ENCODE peak calls at places on chromosomes 6 and 20, in ten cellular contexts. One of them, this sample, is unnamed.
A peak's percentile ranks its signal among the peaks of the same experiment; 100 is the strongest.

GRCh38 chr6:144423167-144423566 is 138.0 kb downstream of the UTRN start:
- DNase-seq in heart left ventricle: no peak
- DNase-seq in H9: no peak
- DNase-seq in WTC11: no peak
- DNase-seq in HEK293T: peak; percentile 50
- DNase-seq in T-helper 9 cell: no peak
- DNase-seq in activated CD8-positive, alpha-beta memory T cell treated with anti-CD3 and anti-CD28 coated beads for 1 hour: no peak
- DNase-seq in stimulated activated naive B cell treated with anti-CD40 and anti-IgM and Interleukin-4, amounts not matched to agents 10 μg/mL and 1 μg/mL and 100 μg/mL, for 72 hours: no peak
- DNase-seq in activated CD4-positive, alpha-beta T cell treated with anti-CD3 and anti-CD28 coated beads, Interleukin-2, amount 50 U/mL, for 24 hours: no peak
- DNase-seq in DMS79: no peak
- DNase-seq in this sample: no peak

GRCh38 chr6:35686873-35687557 is 1.7 kb downstream of the FKBP5 start:
- DNase-seq in heart left ventricle: no peak
- DNase-seq in H9: no peak
- DNase-seq in WTC11: no peak
- DNase-seq in HEK293T: no peak
- DNase-seq in T-helper 9 cell: no peak
- DNase-seq in activated CD8-positive, alpha-beta memory T cell treated with anti-CD3 and anti-CD28 coated beads for 1 hour: no peak
- DNase-seq in stimulated activated naive B cell treated with anti-CD40 and anti-IgM and Interleukin-4, amounts not matched to agents 10 μg/mL and 1 μg/mL and 100 μg/mL, for 72 hours: no peak
- DNase-seq in activated CD4-positive, alpha-beta T cell treated with anti-CD3 and anti-CD28 coated beads, Interleukin-2, amount 50 U/mL, for 24 hours: no peak
- DNase-seq in DMS79: no peak
- DNase-seq in this sample: no peak

GRCh38 chr6:53771780-53772624 is 22.8 kb upstream of the LRRC1 start:
- DNase-seq in heart left ventricle: no peak
- DNase-seq in H9: no peak
- DNase-seq in WTC11: no peak
- DNase-seq in HEK293T: no peak
- DNase-seq in T-helper 9 cell: no peak
- DNase-seq in activated CD8-positive, alpha-beta memory T cell treated with anti-CD3 and anti-CD28 coated beads for 1 hour: no peak
- DNase-seq in stimulated activated naive B cell treated with anti-CD40 and anti-IgM and Interleukin-4, amounts not matched to agents 10 μg/mL and 1 μg/mL and 100 μg/mL, for 72 hours: no peak
- DNase-seq in activated CD4-positive, alpha-beta T cell treated with anti-CD3 and anti-CD28 coated beads, Interleukin-2, amount 50 U/mL, for 24 hours: no peak
- DNase-seq in DMS79: no peak
- DNase-seq in this sample: no peak

GRCh38 chr6:78598966-78599365 is 268.4 kb upstream of the IRAK1BP1 start:
- DNase-seq in heart left ventricle: peak; percentile 25
- DNase-seq in H9: no peak
- DNase-seq in WTC11: no peak
- DNase-seq in HEK293T: no peak
- DNase-seq in T-helper 9 cell: no peak
- DNase-seq in activated CD8-positive, alpha-beta memory T cell treated with anti-CD3 and anti-CD28 coated beads for 1 hour: no peak
- DNase-seq in stimulated activated naive B cell treated with anti-CD40 and anti-IgM and Interleukin-4, amounts not matched to agents 10 μg/mL and 1 μg/mL and 100 μg/mL, for 72 hours: no peak
- DNase-seq in activated CD4-positive, alpha-beta T cell treated with anti-CD3 and anti-CD28 coated beads, Interleukin-2, amount 50 U/mL, for 24 hours: no peak
- DNase-seq in DMS79: no peak
- DNase-seq in this sample: no peak

GRCh38 chr20:4957939-4958362 is 43.4 kb downstream of the SLC23A2 start:
- DNase-seq in heart left ventricle: no peak
- DNase-seq in H9: no peak
- DNase-seq in WTC11: no peak
- DNase-seq in HEK293T: no peak
- DNase-seq in T-helper 9 cell: no peak
- DNase-seq in activated CD8-positive, alpha-beta memory T cell treated with anti-CD3 and anti-CD28 coated beads for 1 hour: no peak
- DNase-seq in stimulated activated naive B cell treated with anti-CD40 and anti-IgM and Interleukin-4, amounts not matched to agents 10 μg/mL and 1 μg/mL and 100 μg/mL, for 72 hours: peak; percentile 35
- DNase-seq in activated CD4-positive, alpha-beta T cell treated with anti-CD3 and anti-CD28 coated beads, Interleukin-2, amount 50 U/mL, for 24 hours: no peak
- DNase-seq in DMS79: peak; percentile 56
- DNase-seq in this sample: no peak

GRCh38 chr20:22663528-22664025 is 79.2 kb upstream of the FOXA2 start:
- DNase-seq in heart left ventricle: no peak
- DNase-seq in H9: peak; percentile 87
- DNase-seq in WTC11: peak; percentile 44
- DNase-seq in HEK293T: no peak
- DNase-seq in T-helper 9 cell: no peak
- DNase-seq in activated CD8-positive, alpha-beta memory T cell treated with anti-CD3 and anti-CD28 coated beads for 1 hour: no peak
- DNase-seq in stimulated activated naive B cell treated with anti-CD40 and anti-IgM and Interleukin-4, amounts not matched to agents 10 μg/mL and 1 μg/mL and 100 μg/mL, for 72 hours: no peak
- DNase-seq in activated CD4-positive, alpha-beta T cell treated with anti-CD3 and anti-CD28 coated beads, Interleukin-2, amount 50 U/mL, for 24 hours: no peak
- DNase-seq in DMS79: no peak
- DNase-seq in this sample: no peak

GRCh38 chr6:1486387-1486786 is 97.0 kb downstream of the FOXF2 start:
- DNase-seq in heart left ventricle: no peak
- DNase-seq in H9: no peak
- DNase-seq in WTC11: no peak
- DNase-seq in HEK293T: no peak
- DNase-seq in T-helper 9 cell: no peak
- DNase-seq in activated CD8-positive, alpha-beta memory T cell treated with anti-CD3 and anti-CD28 coated beads for 1 hour: no peak
- DNase-seq in stimulated activated naive B cell treated with anti-CD40 and anti-IgM and Interleukin-4, amounts not matched to agents 10 μg/mL and 1 μg/mL and 100 μg/mL, for 72 hours: no peak
- DNase-seq in activated CD4-positive, alpha-beta T cell treated with anti-CD3 and anti-CD28 coated beads, Interleukin-2, amount 50 U/mL, for 24 hours: no peak
- DNase-seq in DMS79: no peak
- DNase-seq in this sample: no peak

GRCh38 chr6:170165085-170165484 is 125.8 kb downstream of the DLL1 start:
- DNase-seq in heart left ventricle: peak; percentile 69
- DNase-seq in H9: peak; percentile 45
- DNase-seq in WTC11: no peak
- DNase-seq in HEK293T: no peak
- DNase-seq in T-helper 9 cell: no peak
- DNase-seq in activated CD8-positive, alpha-beta memory T cell treated with anti-CD3 and anti-CD28 coated beads for 1 hour: no peak
- DNase-seq in stimulated activated naive B cell treated with anti-CD40 and anti-IgM and Interleukin-4, amounts not matched to agents 10 μg/mL and 1 μg/mL and 100 μg/mL, for 72 hours: no peak
- DNase-seq in activated CD4-positive, alpha-beta T cell treated with anti-CD3 and anti-CD28 coated beads, Interleukin-2, amount 50 U/mL, for 24 hours: no peak
- DNase-seq in DMS79: no peak
- DNase-seq in this sample: no peak

GRCh38 chr20:50843331-50844276 is 48.7 kb downstream of the BCAS4 start:
- DNase-seq in heart left ventricle: no peak
- DNase-seq in H9: no peak
- DNase-seq in WTC11: no peak
- DNase-seq in HEK293T: no peak
- DNase-seq in T-helper 9 cell: no peak
- DNase-seq in activated CD8-positive, alpha-beta memory T cell treated with anti-CD3 and anti-CD28 coated beads for 1 hour: no peak
- DNase-seq in stimulated activated naive B cell treated with anti-CD40 and anti-IgM and Interleukin-4, amounts not matched to agents 10 μg/mL and 1 μg/mL and 100 μg/mL, for 72 hours: no peak
- DNase-seq in activated CD4-positive, alpha-beta T cell treated with anti-CD3 and anti-CD28 coated beads, Interleukin-2, amount 50 U/mL, for 24 hours: no peak
- DNase-seq in DMS79: no peak
- DNase-seq in this sample: no peak

GRCh38 chr6:83198486-83199172 is 5.5 kb downstream of the RWDD2A start:
- DNase-seq in heart left ventricle: no peak
- DNase-seq in H9: no peak
- DNase-seq in WTC11: no peak
- DNase-seq in HEK293T: no peak
- DNase-seq in T-helper 9 cell: no peak
- DNase-seq in activated CD8-positive, alpha-beta memory T cell treated with anti-CD3 and anti-CD28 coated beads for 1 hour: no peak
- DNase-seq in stimulated activated naive B cell treated with anti-CD40 and anti-IgM and Interleukin-4, amounts not matched to agents 10 μg/mL and 1 μg/mL and 100 μg/mL, for 72 hours: no peak
- DNase-seq in activated CD4-positive, alpha-beta T cell treated with anti-CD3 and anti-CD28 coated beads, Interleukin-2, amount 50 U/mL, for 24 hours: no peak
- DNase-seq in DMS79: no peak
- DNase-seq in this sample: no peak

GRCh38 chr6:37525460-37526357 is 26.0 kb upstream of the CCDC167 start:
- DNase-seq in heart left ventricle: no peak
- DNase-seq in H9: peak; percentile 71
- DNase-seq in WTC11: peak; percentile 64
- DNase-seq in HEK293T: peak; percentile 25
- DNase-seq in T-helper 9 cell: no peak
- DNase-seq in activated CD8-positive, alpha-beta memory T cell treated with anti-CD3 and anti-CD28 coated beads for 1 hour: no peak
- DNase-seq in stimulated activated naive B cell treated with anti-CD40 and anti-IgM and Interleukin-4, amounts not matched to agents 10 μg/mL and 1 μg/mL and 100 μg/mL, for 72 hours: no peak
- DNase-seq in activated CD4-positive, alpha-beta T cell treated with anti-CD3 and anti-CD28 coated beads, Interleukin-2, amount 50 U/mL, for 24 hours: no peak
- DNase-seq in DMS79: no peak
- DNase-seq in this sample: no peak

GRCh38 chr20:22523128-22523498 is 61.3 kb downstream of the FOXA2 start:
- DNase-seq in heart left ventricle: no peak
- DNase-seq in H9: no peak
- DNase-seq in WTC11: no peak
- DNase-seq in HEK293T: no peak
- DNase-seq in T-helper 9 cell: no peak
- DNase-seq in activated CD8-positive, alpha-beta memory T cell treated with anti-CD3 and anti-CD28 coated beads for 1 hour: no peak
- DNase-seq in stimulated activated naive B cell treated with anti-CD40 and anti-IgM and Interleukin-4, amounts not matched to agents 10 μg/mL and 1 μg/mL and 100 μg/mL, for 72 hours: no peak
- DNase-seq in activated CD4-positive, alpha-beta T cell treated with anti-CD3 and anti-CD28 coated beads, Interleukin-2, amount 50 U/mL, for 24 hours: no peak
- DNase-seq in DMS79: no peak
- DNase-seq in this sample: no peak

GRCh38 chr6:159572344-159573120 is 120.5 kb downstream of the SOD2 start:
- DNase-seq in heart left ventricle: no peak
- DNase-seq in H9: no peak
- DNase-seq in WTC11: no peak
- DNase-seq in HEK293T: no peak
- DNase-seq in T-helper 9 cell: no peak
- DNase-seq in activated CD8-positive, alpha-beta memory T cell treated with anti-CD3 and anti-CD28 coated beads for 1 hour: no peak
- DNase-seq in stimulated activated naive B cell treated with anti-CD40 and anti-IgM and Interleukin-4, amounts not matched to agents 10 μg/mL and 1 μg/mL and 100 μg/mL, for 72 hours: no peak
- DNase-seq in activated CD4-positive, alpha-beta T cell treated with anti-CD3 and anti-CD28 coated beads, Interleukin-2, amount 50 U/mL, for 24 hours: no peak
- DNase-seq in DMS79: no peak
- DNase-seq in this sample: no peak

GRCh38 chr6:2891768-2892170 is 11.3 kb downstream of the SERPINB9 start:
- DNase-seq in heart left ventricle: no peak
- DNase-seq in H9: no peak
- DNase-seq in WTC11: no peak
- DNase-seq in HEK293T: no peak
- DNase-seq in T-helper 9 cell: peak; percentile 73
- DNase-seq in activated CD8-positive, alpha-beta memory T cell treated with anti-CD3 and anti-CD28 coated beads for 1 hour: peak; percentile 50
- DNase-seq in stimulated activated naive B cell treated with anti-CD40 and anti-IgM and Interleukin-4, amounts not matched to agents 10 μg/mL and 1 μg/mL and 100 μg/mL, for 72 hours: peak; percentile 55
- DNase-seq in activated CD4-positive, alpha-beta T cell treated with anti-CD3 and anti-CD28 coated beads, Interleukin-2, amount 50 U/mL, for 24 hours: peak; percentile 38
- DNase-seq in DMS79: peak; percentile 53
- DNase-seq in this sample: peak; percentile 40

GRCh38 chr6:100721256-100721655 is 159.9 kb downstream of the ASCC3 start:
- DNase-seq in heart left ventricle: no peak
- DNase-seq in H9: no peak
- DNase-seq in WTC11: no peak
- DNase-seq in HEK293T: no peak
- DNase-seq in T-helper 9 cell: no peak
- DNase-seq in activated CD8-positive, alpha-beta memory T cell treated with anti-CD3 and anti-CD28 coated beads for 1 hour: no peak
- DNase-seq in stimulated activated naive B cell treated with anti-CD40 and anti-IgM and Interleukin-4, amounts not matched to agents 10 μg/mL and 1 μg/mL and 100 μg/mL, for 72 hours: no peak
- DNase-seq in activated CD4-positive, alpha-beta T cell treated with anti-CD3 and anti-CD28 coated beads, Interleukin-2, amount 50 U/mL, for 24 hours: no peak
- DNase-seq in DMS79: no peak
- DNase-seq in this sample: no peak

GRCh38 chr6:113855500-113856010 is 1.6 kb upstream of the MARCKS start:
- DNase-seq in heart left ventricle: peak; percentile 21
- DNase-seq in H9: no peak
- DNase-seq in WTC11: peak; percentile 26
- DNase-seq in HEK293T: peak; percentile 17
- DNase-seq in T-helper 9 cell: no peak
- DNase-seq in activated CD8-positive, alpha-beta memory T cell treated with anti-CD3 and anti-CD28 coated beads for 1 hour: no peak
- DNase-seq in stimulated activated naive B cell treated with anti-CD40 and anti-IgM and Interleukin-4, amounts not matched to agents 10 μg/mL and 1 μg/mL and 100 μg/mL, for 72 hours: peak; percentile 8
- DNase-seq in activated CD4-positive, alpha-beta T cell treated with anti-CD3 and anti-CD28 coated beads, Interleukin-2, amount 50 U/mL, for 24 hours: no peak
- DNase-seq in DMS79: no peak
- DNase-seq in this sample: peak; percentile 50

GRCh38 chr20:46592580-46593362 is 42.3 kb upstream of the OCSTAMP start:
- DNase-seq in heart left ventricle: no peak
- DNase-seq in H9: peak; percentile 47
- DNase-seq in WTC11: peak; percentile 32
- DNase-seq in HEK293T: no peak
- DNase-seq in T-helper 9 cell: no peak
- DNase-seq in activated CD8-positive, alpha-beta memory T cell treated with anti-CD3 and anti-CD28 coated beads for 1 hour: no peak
- DNase-seq in stimulated activated naive B cell treated with anti-CD40 and anti-IgM and Interleukin-4, amounts not matched to agents 10 μg/mL and 1 μg/mL and 100 μg/mL, for 72 hours: no peak
- DNase-seq in activated CD4-positive, alpha-beta T cell treated with anti-CD3 and anti-CD28 coated beads, Interleukin-2, amount 50 U/mL, for 24 hours: no peak
- DNase-seq in DMS79: no peak
- DNase-seq in this sample: no peak

GRCh38 chr6:12328701-12329100 is 38.5 kb downstream of the EDN1 start:
- DNase-seq in heart left ventricle: no peak
- DNase-seq in H9: no peak
- DNase-seq in WTC11: no peak
- DNase-seq in HEK293T: no peak
- DNase-seq in T-helper 9 cell: no peak
- DNase-seq in activated CD8-positive, alpha-beta memory T cell treated with anti-CD3 and anti-CD28 coated beads for 1 hour: no peak
- DNase-seq in stimulated activated naive B cell treated with anti-CD40 and anti-IgM and Interleukin-4, amounts not matched to agents 10 μg/mL and 1 μg/mL and 100 μg/mL, for 72 hours: no peak
- DNase-seq in activated CD4-positive, alpha-beta T cell treated with anti-CD3 and anti-CD28 coated beads, Interleukin-2, amount 50 U/mL, for 24 hours: no peak
- DNase-seq in DMS79: no peak
- DNase-seq in this sample: no peak

GRCh38 chr6:44489912-44490604 is 102.6 kb downstream of the CDC5L start:
- DNase-seq in heart left ventricle: no peak
- DNase-seq in H9: no peak
- DNase-seq in WTC11: no peak
- DNase-seq in HEK293T: no peak
- DNase-seq in T-helper 9 cell: no peak
- DNase-seq in activated CD8-positive, alpha-beta memory T cell treated with anti-CD3 and anti-CD28 coated beads for 1 hour: no peak
- DNase-seq in stimulated activated naive B cell treated with anti-CD40 and anti-IgM and Interleukin-4, amounts not matched to agents 10 μg/mL and 1 μg/mL and 100 μg/mL, for 72 hours: no peak
- DNase-seq in activated CD4-positive, alpha-beta T cell treated with anti-CD3 and anti-CD28 coated beads, Interleukin-2, amount 50 U/mL, for 24 hours: no peak
- DNase-seq in DMS79: no peak
- DNase-seq in this sample: no peak

GRCh38 chr20:36754656-36755222 is 8.8 kb upstream of the NDRG3 start:
- DNase-seq in heart left ventricle: peak; percentile 51
- DNase-seq in H9: peak; percentile 63
- DNase-seq in WTC11: peak; percentile 54
- DNase-seq in HEK293T: peak; percentile 63
- DNase-seq in T-helper 9 cell: peak; percentile 10
- DNase-seq in activated CD8-positive, alpha-beta memory T cell treated with anti-CD3 and anti-CD28 coated beads for 1 hour: no peak
- DNase-seq in stimulated activated naive B cell treated with anti-CD40 and anti-IgM and Interleukin-4, amounts not matched to agents 10 μg/mL and 1 μg/mL and 100 μg/mL, for 72 hours: peak; percentile 8
- DNase-seq in activated CD4-positive, alpha-beta T cell treated with anti-CD3 and anti-CD28 coated beads, Interleukin-2, amount 50 U/mL, for 24 hours: no peak
- DNase-seq in DMS79: no peak
- DNase-seq in this sample: no peak

GRCh38 chr6:47309326-47310130 is at the start of gene TNFRSF21:
- DNase-seq in heart left ventricle: peak; percentile 93
- DNase-seq in H9: peak; percentile 96
- DNase-seq in WTC11: peak; percentile 93
- DNase-seq in HEK293T: peak; percentile 92
- DNase-seq in T-helper 9 cell: peak; percentile 41
- DNase-seq in activated CD8-positive, alpha-beta memory T cell treated with anti-CD3 and anti-CD28 coated beads for 1 hour: peak; percentile 54
- DNase-seq in stimulated activated naive B cell treated with anti-CD40 and anti-IgM and Interleukin-4, amounts not matched to agents 10 μg/mL and 1 μg/mL and 100 μg/mL, for 72 hours: peak; percentile 83
- DNase-seq in activated CD4-positive, alpha-beta T cell treated with anti-CD3 and anti-CD28 coated beads, Interleukin-2, amount 50 U/mL, for 24 hours: peak; percentile 55
- DNase-seq in DMS79: peak; percentile 65
- DNase-seq in this sample: peak; percentile 93

GRCh38 chr20:36473164-36473563 is 68.2 kb upstream of the MYL9 start:
- DNase-seq in heart left ventricle: no peak
- DNase-seq in H9: no peak
- DNase-seq in WTC11: no peak
- DNase-seq in HEK293T: no peak
- DNase-seq in T-helper 9 cell: no peak
- DNase-seq in activated CD8-positive, alpha-beta memory T cell treated with anti-CD3 and anti-CD28 coated beads for 1 hour: no peak
- DNase-seq in stimulated activated naive B cell treated with anti-CD40 and anti-IgM and Interleukin-4, amounts not matched to agents 10 μg/mL and 1 μg/mL and 100 μg/mL, for 72 hours: no peak
- DNase-seq in activated CD4-positive, alpha-beta T cell treated with anti-CD3 and anti-CD28 coated beads, Interleukin-2, amount 50 U/mL, for 24 hours: no peak
- DNase-seq in DMS79: no peak
- DNase-seq in this sample: no peak

GRCh38 chr6:81751388-81752083 is 945 bp downstream of the TENT5A start:
- DNase-seq in heart left ventricle: peak; percentile 70
- DNase-seq in H9: peak; percentile 39
- DNase-seq in WTC11: peak; percentile 44
- DNase-seq in HEK293T: peak; percentile 19
- DNase-seq in T-helper 9 cell: no peak
- DNase-seq in activated CD8-positive, alpha-beta memory T cell treated with anti-CD3 and anti-CD28 coated beads for 1 hour: peak; percentile 19
- DNase-seq in stimulated activated naive B cell treated with anti-CD40 and anti-IgM and Interleukin-4, amounts not matched to agents 10 μg/mL and 1 μg/mL and 100 μg/mL, for 72 hours: peak; percentile 27
- DNase-seq in activated CD4-positive, alpha-beta T cell treated with anti-CD3 and anti-CD28 coated beads, Interleukin-2, amount 50 U/mL, for 24 hours: no peak
- DNase-seq in DMS79: no peak
- DNase-seq in this sample: peak; percentile 87

GRCh38 chr6:42306439-42307140 is 88.9 kb upstream of the MRPS10 start:
- DNase-seq in heart left ventricle: no peak
- DNase-seq in H9: no peak
- DNase-seq in WTC11: no peak
- DNase-seq in HEK293T: no peak
- DNase-seq in T-helper 9 cell: no peak
- DNase-seq in activated CD8-positive, alpha-beta memory T cell treated with anti-CD3 and anti-CD28 coated beads for 1 hour: no peak
- DNase-seq in stimulated activated naive B cell treated with anti-CD40 and anti-IgM and Interleukin-4, amounts not matched to agents 10 μg/mL and 1 μg/mL and 100 μg/mL, for 72 hours: no peak
- DNase-seq in activated CD4-positive, alpha-beta T cell treated with anti-CD3 and anti-CD28 coated beads, Interleukin-2, amount 50 U/mL, for 24 hours: no peak
- DNase-seq in DMS79: no peak
- DNase-seq in this sample: no peak

GRCh38 chr6:168823397-168824020 is 382.5 kb downstream of the SMOC2 start:
- DNase-seq in heart left ventricle: no peak
- DNase-seq in H9: no peak
- DNase-seq in WTC11: no peak
- DNase-seq in HEK293T: no peak
- DNase-seq in T-helper 9 cell: no peak
- DNase-seq in activated CD8-positive, alpha-beta memory T cell treated with anti-CD3 and anti-CD28 coated beads for 1 hour: no peak
- DNase-seq in stimulated activated naive B cell treated with anti-CD40 and anti-IgM and Interleukin-4, amounts not matched to agents 10 μg/mL and 1 μg/mL and 100 μg/mL, for 72 hours: no peak
- DNase-seq in activated CD4-positive, alpha-beta T cell treated with anti-CD3 and anti-CD28 coated beads, Interleukin-2, amount 50 U/mL, for 24 hours: no peak
- DNase-seq in DMS79: no peak
- DNase-seq in this sample: no peak

GRCh38 chr20:59808729-59809381 is 124.6 kb downstream of the SYCP2 start:
- DNase-seq in heart left ventricle: peak; percentile 12
- DNase-seq in H9: peak; percentile 16
- DNase-seq in WTC11: no peak
- DNase-seq in HEK293T: no peak
- DNase-seq in T-helper 9 cell: no peak
- DNase-seq in activated CD8-positive, alpha-beta memory T cell treated with anti-CD3 and anti-CD28 coated beads for 1 hour: no peak
- DNase-seq in stimulated activated naive B cell treated with anti-CD40 and anti-IgM and Interleukin-4, amounts not matched to agents 10 μg/mL and 1 μg/mL and 100 μg/mL, for 72 hours: no peak
- DNase-seq in activated CD4-positive, alpha-beta T cell treated with anti-CD3 and anti-CD28 coated beads, Interleukin-2, amount 50 U/mL, for 24 hours: no peak
- DNase-seq in DMS79: no peak
- DNase-seq in this sample: no peak

GRCh38 chr6:138722425-138723371 is 50.9 kb upstream of the CCDC28A start:
- DNase-seq in heart left ventricle: no peak
- DNase-seq in H9: no peak
- DNase-seq in WTC11: no peak
- DNase-seq in HEK293T: no peak
- DNase-seq in T-helper 9 cell: no peak
- DNase-seq in activated CD8-positive, alpha-beta memory T cell treated with anti-CD3 and anti-CD28 coated beads for 1 hour: no peak
- DNase-seq in stimulated activated naive B cell treated with anti-CD40 and anti-IgM and Interleukin-4, amounts not matched to agents 10 μg/mL and 1 μg/mL and 100 μg/mL, for 72 hours: no peak
- DNase-seq in activated CD4-positive, alpha-beta T cell treated with anti-CD3 and anti-CD28 coated beads, Interleukin-2, amount 50 U/mL, for 24 hours: no peak
- DNase-seq in DMS79: no peak
- DNase-seq in this sample: no peak

GRCh38 chr6:31797607-31798006 is 2.1 kb upstream of the VARS1 start:
- DNase-seq in heart left ventricle: no peak
- DNase-seq in H9: no peak
- DNase-seq in WTC11: no peak
- DNase-seq in HEK293T: no peak
- DNase-seq in T-helper 9 cell: peak; percentile 24
- DNase-seq in activated CD8-positive, alpha-beta memory T cell treated with anti-CD3 and anti-CD28 coated beads for 1 hour: no peak
- DNase-seq in stimulated activated naive B cell treated with anti-CD40 and anti-IgM and Interleukin-4, amounts not matched to agents 10 μg/mL and 1 μg/mL and 100 μg/mL, for 72 hours: no peak
- DNase-seq in activated CD4-positive, alpha-beta T cell treated with anti-CD3 and anti-CD28 coated beads, Interleukin-2, amount 50 U/mL, for 24 hours: no peak
- DNase-seq in DMS79: no peak
- DNase-seq in this sample: no peak